ENCODE peak calls at places on chromosome 9, in six cellular contexts. V is HL-60, A is K562, M is HepG2, F is HCT116, Q is Panc1. O is an unnamed sample.

GRCh38 chr9:98907055-98907454 is 36.7 kb upstream of the COL15A1 start:
- DNase-seq in V (no peak), A (no peak), M (no peak), F (no peak), Q (no peak), O (no peak)

GRCh38 chr9:112751059-112751795 is 667 bp downstream of the SNX30 start:
- DNase-seq in V (peak; percentile 49), A (peak; percentile 52), M (peak; percentile 78), F (no peak), Q (no peak), O (peak; percentile 82)

GRCh38 chr9:16627967-16628366 is 242.5 kb downstream of the BNC2 start:
- DNase-seq in V (no peak), A (no peak), M (no peak), F (no peak), Q (no peak), O (no peak)

GRCh38 chr9:136044207-136044970 is 50.7 kb downstream of the NACC2 start:
- DNase-seq in V (no peak), A (no peak), M (no peak), F (no peak), Q (no peak), O (no peak)

GRCh38 chr9:87405677-87406544 is 91.8 kb upstream of the DAPK1 start:
- DNase-seq in V (peak; percentile 38), A (no peak), M (no peak), F (no peak), Q (no peak), O (no peak)

GRCh38 chr9:89243296-89244061 is 64.9 kb upstream of the SHC3 start:
- DNase-seq in V (no peak), A (no peak), M (no peak), F (no peak), Q (no peak), O (no peak)

GRCh38 chr9:124297553-124297905 is 39.8 kb downstream of the NEK6 start:
- DNase-seq in V (no peak), A (no peak), M (peak; percentile 60), F (peak; percentile 72), Q (peak; percentile 43), O (peak; percentile 60)

GRCh38 chr9:74838351-74838750 is 49.4 kb downstream of the TRPM6 start:
- DNase-seq in V (no peak), A (no peak), M (no peak), F (no peak), Q (no peak), O (no peak)

GRCh38 chr9:842918-843468 is 1.5 kb downstream of the DMRT1 start:
- DNase-seq in V (no peak), A (no peak), M (no peak), F (no peak), Q (no peak), O (peak; percentile 73)

GRCh38 chr9:111924281-111924680 is 27.7 kb downstream of the UGCG start:
- DNase-seq in V (no peak), A (no peak), M (no peak), F (no peak), Q (no peak), O (no peak)

GRCh38 chr9:105842023-105842644 is 147.8 kb downstream of the TMEM38B start:
- DNase-seq in V (peak; percentile 1), A (peak; percentile 55), M (peak; percentile 16), F (peak; percentile 18), Q (no peak), O (peak; percentile 69)

GRCh38 chr9:107488400-107489143 is 997 bp downstream of the KLF4 start:
- DNase-seq in V (peak; percentile 35), A (no peak), M (no peak), F (no peak), Q (no peak), O (peak; percentile 50)

GRCh38 chr9:75084081-75084672 is 3.8 kb downstream of the NMRK1 start:
- DNase-seq in V (no peak), A (no peak), M (peak; percentile 24), F (no peak), Q (no peak), O (no peak)

GRCh38 chr9:129141066-129142041 is 30.1 kb downstream of the PTPA start:
- DNase-seq in V (no peak), A (peak; percentile 31), M (no peak), F (no peak), Q (no peak), O (no peak)

GRCh38 chr9:35341585-35341984 is 148.3 kb upstream of the RUSC2 start:
- DNase-seq in V (no peak), A (no peak), M (no peak), F (no peak), Q (no peak), O (peak; percentile 41)

GRCh38 chr9:79559501-79560181 is 12.1 kb upstream of the TLE4 start:
- DNase-seq in V (no peak), A (no peak), M (no peak), F (no peak), Q (no peak), O (no peak)

GRCh38 chr9:89309608-89310485 is 1.1 kb upstream of the CKS2 start:
- DNase-seq in V (no peak), A (peak; percentile 41), M (no peak), F (peak; percentile 41), Q (no peak), O (peak; percentile 20)

GRCh38 chr9:96256800-96257199 is 45.2 kb downstream of the HSD17B3 start:
- DNase-seq in V (no peak), A (peak; percentile 85), M (peak; percentile 12), F (peak; percentile 82), Q (no peak), O (peak; percentile 76)

GRCh38 chr9:136762915-136763648 is 1.2 kb downstream of the LCN15 start:
- DNase-seq in V (no peak), A (peak; percentile 96), M (peak; percentile 30), F (peak; percentile 46), Q (no peak), O (peak; percentile 96)

GRCh38 chr9:111003182-111003581 is 35.1 kb downstream of the LPAR1 start:
- DNase-seq in V (no peak), A (no peak), M (no peak), F (no peak), Q (no peak), O (no peak)

GRCh38 chr9:136172412-136173079 is 32.4 kb downstream of the LHX3 start:
- DNase-seq in V (no peak), A (no peak), M (no peak), F (no peak), Q (no peak), O (peak; percentile 43)

GRCh38 chr9:75889977-75890540 is 414 bp upstream of the PCSK5 start:
- DNase-seq in V (no peak), A (no peak), M (no peak), F (no peak), Q (no peak), O (peak; percentile 33)

GRCh38 chr9:95015569-95015968 is 289.1 kb downstream of the AOPEP start:
- DNase-seq in V (no peak), A (no peak), M (no peak), F (no peak), Q (no peak), O (no peak)

GRCh38 chr9:92328225-92328624 is 2.5 kb downstream of the CENPP start:
- DNase-seq in V (no peak), A (peak; percentile 58), M (peak; percentile 28), F (peak; percentile 42), Q (no peak), O (peak; percentile 32)

GRCh38 chr9:134702291-134702690 is 60.7 kb downstream of the COL5A1 start:
- DNase-seq in V (no peak), A (no peak), M (no peak), F (no peak), Q (no peak), O (no peak)
- TF ChIP-seq REST in V (no peak), A (no peak), M (no peak), F (no peak), Q (no peak), O (no peak)

GRCh38 chr9:70491798-70492736 is 77.6 kb upstream of the KLF9 start:
- DNase-seq in V (no peak), A (no peak), M (no peak), F (no peak), Q (no peak), O (no peak)

GRCh38 chr9:70490478-70490877 is 76.0 kb upstream of the KLF9 start:
- DNase-seq in V (no peak), A (no peak), M (no peak), F (no peak), Q (no peak), O (no peak)

GRCh38 chr9:70486127-70486526 is 71.7 kb upstream of the KLF9 start:
- DNase-seq in V (no peak), A (no peak), M (no peak), F (no peak), Q (no peak), O (no peak)

GRCh38 chr9:70488098-70488792 is 73.8 kb upstream of the KLF9 start:
- DNase-seq in V (no peak), A (no peak), M (no peak), F (no peak), Q (no peak), O (no peak)

GRCh38 chr9:70488793-70489105 is 74.3 kb upstream of the KLF9 start:
- DNase-seq in V (no peak), A (no peak), M (no peak), F (no peak), Q (no peak), O (no peak)
- TF ChIP-seq POLR2AphosphoS5 in V (no peak), A (no peak), M (no peak), F (no peak), Q (no peak), O (no peak)

GRCh38 chr9:20684865-20685696 is 1.0 kb downstream of the FOCAD start:
- DNase-seq in V (no peak), A (no peak), M (no peak), F (no peak), Q (no peak), O (no peak)
- TF ChIP-seq REST in V (no peak), A (no peak), M (no peak), F (no peak), Q (no peak), O (no peak)

DNA sequence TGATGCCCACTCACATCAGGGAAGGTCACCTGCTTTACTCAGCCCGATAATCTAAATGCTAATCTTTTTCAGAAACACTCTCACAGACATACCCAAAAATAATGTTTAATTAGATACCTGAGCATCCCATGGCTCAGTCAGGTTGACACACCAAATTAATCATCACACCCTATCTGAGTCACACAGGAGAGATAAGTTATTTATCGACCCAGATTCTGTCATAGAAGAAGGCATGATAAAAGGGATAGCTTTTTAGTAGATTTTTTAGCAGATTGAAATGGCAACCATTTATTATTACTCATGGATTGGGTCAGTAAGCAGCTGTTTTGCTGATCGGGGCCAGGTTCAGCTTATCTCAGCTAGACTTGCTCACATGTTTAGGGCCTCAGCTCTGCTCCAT is 97.8 kb upstream of the TYRP1 start:
- DNase-seq in V (no peak), A (no peak), M (no peak), F (no peak), Q (no peak), O (no peak)
- TF ChIP-seq POLR2AphosphoS5 in V (no peak), A (no peak), M (no peak), F (no peak), Q (no peak), O (no peak)

DNA sequence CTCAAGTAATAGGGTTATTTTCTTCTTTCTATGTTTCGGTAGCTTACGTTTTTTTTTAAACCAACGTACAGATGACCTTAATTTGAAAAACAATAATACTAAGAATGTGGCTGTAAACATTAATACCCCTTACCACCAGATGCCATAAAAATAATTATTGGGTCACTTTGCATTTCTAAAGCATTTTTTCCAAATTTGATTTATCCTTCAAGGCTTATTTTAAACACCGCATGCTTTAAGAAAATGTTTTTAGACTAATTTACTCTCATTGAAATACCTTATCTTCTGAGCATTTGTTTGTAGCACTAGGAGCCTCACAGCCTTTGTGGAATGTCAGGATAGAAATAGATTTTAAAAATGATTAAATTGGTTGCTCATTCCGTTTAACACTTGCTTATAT is 5.8 kb upstream of the APBA1 start:
- DNase-seq in V (no peak), A (no peak), M (no peak), F (no peak), Q (no peak), O (no peak)
- TF ChIP-seq REST in V (no peak), A (no peak), M (no peak), F (no peak), Q (no peak), O (no peak)

GRCh38 chr9:102038006-102038405 is 299.6 kb upstream of the GRIN3A start:
- DNase-seq in V (no peak), A (no peak), M (no peak), F (no peak), Q (no peak), O (no peak)
- TF ChIP-seq POLR2AphosphoS5 in V (no peak), A (no peak), M (no peak), F (no peak), Q (no peak), O (no peak)